ENCODE peak calls at places on chromosome 12, in five cellular contexts. Z is HCT116, G is PC-3, S is endothelial cell of umbilical vein, R is SK-N-SH. I is an unnamed sample.

GRCh38 chr12:49232940-49233841 is 31.7 kb upstream of the TUBA1C start:
- DNase-seq in Z (no peak), R (peak; percentile 64), G (no peak), S (peak; percentile 71), I (peak; percentile 62)

GRCh38 chr12:124143726-124144125 is 151.2 kb upstream of the RFLNA start:
- DNase-seq in Z (no peak), G (no peak), S (no peak), R (no peak), I (no peak)

GRCh38 chr12:2627343-2628191 is 167.2 kb upstream of the FKBP4 start:
- DNase-seq in G (no peak), R (no peak), Z (no peak), S (no peak), I (no peak)

GRCh38 chr12:101794574-101794973 is 36.2 kb downstream of the GNPTAB start:
- DNase-seq in Z (no peak), R (no peak), G (no peak), S (no peak), I (no peak)

GRCh38 chr12:26787125-26787495 is 45.9 kb downstream of the ITPR2 start:
- DNase-seq in R (peak; percentile 65), Z (no peak), S (peak; percentile 96), G (peak; percentile 88), I (peak; percentile 94)

GRCh38 chr12:93759512-93760081 is 82.4 kb downstream of the CRADD start:
- DNase-seq in Z (no peak), S (peak; percentile 43), G (no peak), R (no peak), I (no peak)

GRCh38 chr12:130161261-130162231 is 718 bp upstream of the FZD10 start:
- DNase-seq in G (no peak), Z (no peak), S (no peak), R (peak; percentile 58), I (peak; percentile 0)

GRCh38 chr12:120851444-120851843 is 52.7 kb downstream of the SPPL3 start:
- DNase-seq in Z (no peak), R (no peak), G (no peak), S (no peak), I (no peak)

GRCh38 chr12:14774074-14774943 is 29.0 kb downstream of the WBP11 start:
- DNase-seq in G (peak; percentile 95), R (peak; percentile 87), Z (peak; percentile 74), S (peak; percentile 95), I (peak; percentile 91)

GRCh38 chr12:132474237-132474741 is 15.7 kb upstream of the FBRSL1 start:
- DNase-seq in Z (no peak), G (no peak), S (no peak), R (peak; percentile 65), I (no peak)

GRCh38 chr12:2256453-2256852 is 203.7 kb downstream of the CACNA1C start:
- DNase-seq in R (no peak), G (no peak), S (no peak), Z (no peak), I (peak; percentile 89)

GRCh38 chr12:70154960-70155589 is 88.2 kb upstream of the CNOT2 start:
- DNase-seq in G (peak; percentile 26), S (no peak), R (no peak), Z (peak; percentile 39), I (no peak)

GRCh38 chr12:30218073-30218472 is 434.3 kb upstream of the TMTC1 start:
- DNase-seq in G (no peak), Z (no peak), R (no peak), S (no peak), I (no peak)

GRCh38 chr12:116459921-116460666 is 99.1 kb upstream of the MAP1LC3B2 start:
- DNase-seq in Z (no peak), G (peak; percentile 28), S (no peak), R (no peak), I (no peak)

GRCh38 chr12:122124370-122124769 is 45.8 kb downstream of the MLXIP start:
- DNase-seq in G (no peak), R (no peak), Z (no peak), S (no peak), I (no peak)

GRCh38 chr12:82627799-82628198 is 58.9 kb upstream of the TMTC2 start:
- DNase-seq in G (peak; percentile 67), Z (peak; percentile 26), R (peak; percentile 18), S (peak; percentile 46), I (peak; percentile 14)

GRCh38 chr12:13596714-13597113 is 384.7 kb downstream of the GRIN2B start:
- DNase-seq in Z (no peak), S (no peak), R (no peak), G (no peak), I (no peak)

GRCh38 chr12:120466560-120467315 is 2.8 kb downstream of the SRSF9 start:
- DNase-seq in G (peak; percentile 71), R (peak; percentile 16), S (peak; percentile 29), Z (peak; percentile 34), I (no peak)

GRCh38 chr12:89140141-89140540 is 212.2 kb downstream of the DUSP6 start:
- DNase-seq in G (peak; percentile 44), S (no peak), Z (no peak), R (no peak), I (no peak)

GRCh38 chr12:106010746-106011145 is 128.0 kb downstream of the NUAK1 start:
- DNase-seq in S (no peak), R (no peak), Z (no peak), G (no peak), I (peak; percentile 72)

GRCh38 chr12:48980953-48981756 is 3.0 kb downstream of the WNT1 start:
- DNase-seq in Z (no peak), S (no peak), G (no peak), R (peak; percentile 80), I (no peak)

GRCh38 chr12:65175385-65175784 is 6.0 kb downstream of the LEMD3 start:
- DNase-seq in Z (no peak), S (no peak), G (no peak), R (no peak), I (no peak)

GRCh38 chr12:50581226-50582184 is 76.7 kb downstream of the DIP2B start:
- DNase-seq in G (peak; percentile 84), S (no peak), R (no peak), Z (no peak), I (peak; percentile 97)

GRCh38 chr12:118360785-118361404 is 11.8 kb downstream of the TAOK3 start:
- DNase-seq in R (no peak), S (peak; percentile 87), G (peak; percentile 84), Z (peak; percentile 19), I (peak; percentile 71)

GRCh38 chr12:115023279-115023678 is 339.3 kb upstream of the TBX3 start:
- DNase-seq in G (no peak), Z (no peak), R (no peak), S (no peak), I (peak; percentile 6)

GRCh38 chr12:126668538-126668937 is 1598.4 kb upstream of the TMEM132C start:
- DNase-seq in S (no peak), R (no peak), G (peak; percentile 82), Z (no peak), I (peak; percentile 99)

GRCh38 chr12:34625116-34625515 is 602.8 kb downstream of the ALG10 start:
- DNase-seq in G (peak; percentile 78), Z (peak; percentile 7), R (no peak), S (no peak), I (no peak)

GRCh38 chr12:105931762-105932587 is 206.8 kb downstream of the NUAK1 start:
- DNase-seq in S (no peak), G (no peak), Z (no peak), R (no peak), I (no peak)

GRCh38 chr12:99619389-99620158 is 28.0 kb upstream of the GARIN6 start:
- DNase-seq in S (no peak), R (peak; percentile 22), Z (peak; percentile 23), G (peak; percentile 72), I (peak; percentile 26)

GRCh38 chr12:110304061-110304551 is 23.1 kb downstream of the ATP2A2 start:
- DNase-seq in Z (no peak), G (peak; percentile 93), S (peak; percentile 79), R (no peak), I (peak; percentile 55)

GRCh38 chr12:4909734-4910501 is at the start of gene KCNA1:
- DNase-seq in Z (no peak), G (no peak), S (no peak), R (peak; percentile 31), I (peak; percentile 26)

GRCh38 chr12:94172973-94173372 is 24.6 kb downstream of the PLXNC1 start:
- DNase-seq in R (no peak), Z (no peak), S (no peak), G (peak; percentile 60), I (peak; percentile 91)

GRCh38 chr12:112001555-112001954 is 11.4 kb downstream of the TMEM116 start:
- DNase-seq in G (no peak), S (peak; percentile 41), R (no peak), Z (no peak), I (peak; percentile 52)

GRCh38 chr12:112004041-112004440 is 8.9 kb downstream of the TMEM116 start:
- DNase-seq in Z (no peak), R (no peak), S (no peak), G (no peak), I (no peak)

GRCh38 chr12:111998015-111998414 is 14.9 kb downstream of the TMEM116 start:
- DNase-seq in R (no peak), G (no peak), S (no peak), Z (no peak), I (no peak)

GRCh38 chr12:111997300-111997699 is 15.7 kb downstream of the TMEM116 start:
- DNase-seq in G (no peak), Z (no peak), R (no peak), S (no peak), I (no peak)

GRCh38 chr12:112000806-112001205 is 12.2 kb downstream of the TMEM116 start:
- DNase-seq in S (no peak), G (no peak), Z (no peak), R (no peak), I (no peak)
- H3K9ac ChIP-seq in S (no peak overlapping the region), G (no peak overlapping the region), Z (no peak overlapping the region), R (no peak overlapping the region), I (no peak overlapping the region)

DNA sequence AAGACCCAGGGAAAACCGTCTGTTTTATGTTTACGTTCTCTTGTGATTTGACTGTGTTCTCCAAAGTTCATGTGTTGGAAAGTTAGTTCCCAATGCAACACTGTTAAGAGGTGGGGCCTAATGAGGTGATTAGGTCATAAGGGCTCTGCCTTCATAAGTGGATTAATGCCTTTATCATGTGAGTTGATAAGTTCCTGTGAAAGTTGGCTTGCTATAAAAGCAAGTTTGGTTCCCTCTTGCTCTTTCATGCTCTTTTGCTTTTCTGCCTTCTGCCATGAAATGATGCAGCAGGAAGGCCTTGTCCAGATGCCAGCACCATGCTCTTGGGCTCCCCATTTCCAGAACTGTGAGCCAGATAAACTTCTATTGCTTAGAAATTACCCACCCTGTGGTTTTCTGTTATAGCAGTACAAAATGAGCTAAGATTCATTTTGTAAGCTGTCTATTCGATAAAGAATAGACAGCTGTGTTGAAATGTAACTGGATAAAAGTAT is 41.9 kb downstream of the SLC16A7 start:
- DNase-seq in Z (no peak), S (no peak), G (no peak), R (no peak), I (no peak)
- H2AFZ ChIP-seq in Z (no peak overlapping the region), S (no peak overlapping the region), G (no peak overlapping the region), R (no peak overlapping the region), I (no peak overlapping the region)

DNA sequence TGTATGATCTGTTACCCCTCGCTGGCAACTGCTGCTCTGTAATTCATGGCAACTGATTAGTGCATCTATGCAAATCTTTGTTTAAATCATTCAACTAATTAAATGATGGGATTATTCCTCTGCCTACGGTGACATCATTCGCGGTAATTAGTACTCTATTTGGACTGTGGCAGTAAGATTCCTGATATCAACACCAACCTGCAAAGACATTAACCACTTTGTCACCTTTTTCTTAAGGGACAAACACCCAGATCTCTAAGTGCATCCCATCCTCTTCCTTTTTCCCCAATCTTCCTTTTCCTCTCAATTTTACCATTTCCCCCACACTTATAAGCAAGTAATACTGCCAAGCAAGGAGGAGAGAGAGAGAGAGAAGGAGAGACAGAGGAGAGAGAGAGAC is 2.4 kb upstream of the LMO3 start:
- DNase-seq in R (no peak), Z (no peak), S (no peak), G (no peak), I (no peak)
- H3K4me1 ChIP-seq in R (no peaks in the 10 kb centered on the region), Z (no peaks in the 10 kb centered on the region), S (no peaks in the 10 kb centered on the region), G (peaks cover 8% of the 10 kb centered on the region), I (peaks cover 5% of the 10 kb centered on the region)

GRCh38 chr12:53213348-53213747 is 6.3 kb upstream of the ITGB7 start:
- DNase-seq in R (peak; percentile 93), S (peak; percentile 69), G (peak; percentile 76), Z (no peak), I (peak; percentile 27)
- H3K9ac ChIP-seq in R (no peak overlapping the region), S (no peak overlapping the region), G (no peak overlapping the region), Z (no peak overlapping the region), I (no peak overlapping the region)

I was measured in astrocyte.